ENCODE peak calls at places on chromosomes 6 and 20, in nine cellular contexts. F, R, J, L, G, C, Q, T and S are unnamed samples.

GRCh38 chr20:58048096-58048702 is 180.3 kb downstream of the ANKRD60 start:
- DNase-seq in R (peak), J (peak), C (no peak), G (no peak), T (no peak), Q (no peak), L (no peak), F (peak), S (peak)

GRCh38 chr20:62924567-62925419 is 1.5 kb downstream of the DIDO1 start:
- DNase-seq in R (no peak), Q (peak), T (no peak), J (no peak), F (peak), C (no peak), G (no peak), L (no peak), S (no peak)

GRCh38 chr6:37960139-37960935 is 140.8 kb downstream of the ZFAND3 start:
- DNase-seq in L (no peak), T (no peak), F (no peak), J (no peak), G (no peak), C (no peak), R (no peak), Q (no peak), S (no peak)

GRCh38 chr6:158978752-158979151 is 21.2 kb downstream of the RSPH3 start:
- DNase-seq in C (no peak), Q (no peak), T (no peak), G (no peak), J (no peak), L (no peak), F (no peak), R (no peak), S (no peak)

GRCh38 chr20:58366016-58366415 is 23.0 kb upstream of the VAPB start:
- DNase-seq in L (no peak), Q (no peak), C (no peak), R (no peak), J (no peak), F (no peak), T (no peak), G (no peak), S (no peak)

GRCh38 chr6:28923318-28924102 is at the start of gene TRIM27:
- DNase-seq in Q (peak), R (peak), L (peak), T (peak), C (peak), G (peak), J (peak), F (peak), S (peak)

GRCh38 chr6:17432356-17432755 is 39.0 kb downstream of the CAP2 start:
- DNase-seq in R (no peak), G (no peak), L (no peak), C (no peak), Q (no peak), F (no peak), T (no peak), J (no peak), S (no peak)

GRCh38 chr20:47493175-47493953 is 8.3 kb upstream of the NCOA3 start:
- DNase-seq in G (no peak), J (peak), L (peak), Q (peak), F (peak), C (peak), T (peak), R (peak), S (peak)

GRCh38 chr6:79964607-79965081 is 17.3 kb upstream of the ELOVL4 start:
- DNase-seq in R (no peak), L (no peak), G (no peak), F (no peak), Q (no peak), J (no peak), C (no peak), T (no peak), S (no peak)

GRCh38 chr20:21607971-21608735 is 94.3 kb upstream of the NKX2-2 start:
- DNase-seq in R (no peak), G (peak), T (peak), L (no peak), J (peak), F (no peak), Q (peak), C (peak), S (no peak)

GRCh38 chr20:44894959-44895358 is 9.5 kb downstream of the YWHAB start:
- DNase-seq in C (no peak), T (no peak), L (no peak), R (no peak), F (no peak), Q (no peak), J (no peak), G (no peak), S (no peak)

GRCh38 chr20:31523361-31524283 is 9.4 kb downstream of the HM13 start:
- DNase-seq in R (no peak), Q (no peak), C (no peak), G (no peak), J (no peak), F (no peak), T (no peak), L (no peak), S (no peak)

GRCh38 chr6:15429146-15430110 is 183.6 kb downstream of the JARID2 start:
- DNase-seq in C (no peak), G (no peak), T (no peak), J (peak), F (no peak), L (no peak), R (no peak), Q (no peak), S (no peak)

GRCh38 chr6:78093861-78094360 is 441.1 kb downstream of the MEI4 start:
- DNase-seq in T (no peak), R (no peak), G (no peak), Q (no peak), F (no peak), L (no peak), C (no peak), J (no peak), S (no peak)

GRCh38 chr6:15246217-15247211 is 645 bp downstream of the JARID2 start:
- DNase-seq in Q (peak), L (no peak), F (peak), G (no peak), C (no peak), J (no peak), T (no peak), R (no peak), S (peak)

GRCh38 chr20:19993937-19994667 is 23.1 kb upstream of the NAA20 start:
- DNase-seq in G (no peak), T (no peak), L (no peak), R (peak), C (no peak), F (no peak), Q (no peak), J (peak), S (no peak)

GRCh38 chr6:137332637-137333228 is 113.5 kb upstream of the IFNGR1 start:
- DNase-seq in R (no peak), Q (no peak), L (no peak), T (no peak), J (no peak), F (no peak), C (no peak), G (no peak), S (no peak)